ENCODE peak calls at places on chromosomes 6 and 20, in six cellular contexts. H is AG09309; A is GOT3; B is GM18507; C is naive thymus-derived CD4-positive, alpha-beta T cell; L is erythroblast. K is an unnamed sample.

GRCh38 chr6:53834134-53834533 is 39.3 kb downstream of the LRRC1 start:
- DNase-seq in C (no peak), A (no peak), H (no peak), L (no peak), B (no peak), K (no peak)

GRCh38 chr6:16276991-16277981 is 38.9 kb downstream of the GMPR start:
- DNase-seq in H (peak), B (peak), C (no peak), L (peak), A (no peak), K (no peak)

GRCh38 chr6:16630035-16630643 is 131.1 kb downstream of the ATXN1 start:
- DNase-seq in A (no peak), C (no peak), H (no peak), L (no peak), B (no peak), K (no peak)

GRCh38 chr6:26205625-26206574 is 118.7 kb downstream of the HFE start:
- DNase-seq in B (no peak), L (peak), A (no peak), C (no peak), H (no peak), K (no peak)

GRCh38 chr6:30544666-30545272 is 11.5 kb downstream of the GNL1 start:
- DNase-seq in A (no peak), C (peak), B (no peak), L (peak), H (peak), K (no peak)

GRCh38 chr6:31170987-31171671 is 647 bp upstream of the POU5F1 start:
- DNase-seq in C (no peak), B (no peak), L (no peak), H (no peak), A (no peak), K (no peak)

GRCh38 chr20:39849664-39850063 is 839.4 kb downstream of the MAFB start:
- DNase-seq in B (no peak), L (no peak), A (peak), C (no peak), H (peak), K (no peak)

GRCh38 chr6:84220809-84221409 is 6.5 kb downstream of the CEP162 start:
- DNase-seq in C (no peak), L (peak), H (no peak), B (no peak), A (no peak), K (no peak)

GRCh38 chr6:161476711-161477110 is 202.8 kb upstream of the AGPAT4 start:
- DNase-seq in B (no peak), A (no peak), H (peak), C (no peak), L (no peak), K (no peak)

GRCh38 chr20:33518071-33518470 is 28.2 kb downstream of the CBFA2T2 start:
- DNase-seq in A (no peak), H (peak), C (no peak), B (no peak), L (no peak), K (no peak)

GRCh38 chr6:121403981-121404380 is 31.5 kb upstream of the GJA1 start:
- DNase-seq in C (no peak), H (no peak), B (no peak), A (no peak), L (no peak), K (no peak)

GRCh38 chr6:142912125-142912524 is 32.9 kb downstream of the HIVEP2 start:
- DNase-seq in H (no peak), A (no peak), L (no peak), B (no peak), C (no peak), K (no peak)

GRCh38 chr20:35947489-35947888 is 6.8 kb downstream of the SCAND1 start:
- DNase-seq in H (no peak), B (no peak), A (no peak), C (no peak), L (peak), K (no peak)

GRCh38 chr20:48051810-48052491 is 266.7 kb upstream of the SULF2 start:
- DNase-seq in B (no peak), A (no peak), H (peak), L (no peak), C (no peak), K (no peak)

GRCh38 chr6:1436334-1437306 is 47.2 kb downstream of the FOXF2 start:
- DNase-seq in B (peak), A (no peak), L (peak), C (peak), H (peak), K (peak)

K was measured in GM12878.